ENCODE peak calls at places on chromosomes 11 and 22, in nine cellular contexts. E is HepG2, S is H1, T is transverse colon, X is suprapubic skin, Q is upper lobe of left lung, C is SK-N-SH, V is stomach, Y is A549. F is an unnamed sample.

GRCh38 chr11:93591247-93591898 is 48.2 kb upstream of the SMCO4 start:
- DNase-seq in E (peak; percentile 84), S (no peak), T (no peak), X (no peak), Q (no peak), C (no peak), V (no peak), Y (no peak), F (no peak)

GRCh38 chr11:1762537-1763302 is 1.0 kb downstream of the CTSD start:
- DNase-seq in E (peak; percentile 83), S (no peak), T (peak; percentile 91), X (no peak), Q (peak; percentile 85), C (no peak), V (peak; percentile 93), Y (peak; percentile 69), F (no peak)

GRCh38 chr11:129536338-129536737 is 160.7 kb downstream of the BARX2 start:
- DNase-seq in E (no peak), S (no peak), T (no peak), X (no peak), Q (no peak), C (no peak), V (no peak), Y (no peak), F (no peak)

GRCh38 chr11:102882389-102883024 is 7.7 kb upstream of the MMP12 start:
- DNase-seq in E (no peak), S (no peak), T (no peak), X (no peak), Q (no peak), C (no peak), V (no peak), Y (no peak), F (no peak)

GRCh38 chr22:29209624-29209929 is 3.9 kb downstream of the EMID1 start:
- DNase-seq in E (no peak), S (no peak), T (no peak), X (no peak), Q (no peak), C (no peak), V (no peak), Y (no peak), F (no peak)

GRCh38 chr11:119512373-119512772 is 89.4 kb upstream of the THY1 start:
- DNase-seq in E (no peak), S (no peak), T (no peak), X (no peak), Q (no peak), C (no peak), V (no peak), Y (no peak), F (no peak)

GRCh38 chr22:39308614-39309363 is 10.6 kb downstream of the RPL3 start:
- DNase-seq in E (no peak), S (no peak), T (peak; percentile 46), X (peak; percentile 90), Q (peak; percentile 73), C (no peak), V (peak; percentile 59), Y (peak; percentile 78), F (peak; percentile 47)

GRCh38 chr11:17275376-17276235 is 933 bp upstream of the NUCB2 start:
- DNase-seq in E (peak; percentile 48), S (no peak), T (no peak), X (no peak), Q (no peak), C (no peak), V (no peak), Y (no peak), F (no peak)

GRCh38 chr22:47692811-47693210 is 930.4 kb downstream of the TBC1D22A start:
- DNase-seq in E (no peak), S (peak; percentile 19), T (no peak), X (no peak), Q (no peak), C (no peak), V (no peak), Y (no peak), F (no peak)

GRCh38 chr22:18110944-18111758 is 542 bp downstream of the TUBA8 start:
- DNase-seq in E (no peak), S (peak; percentile 68), T (no peak), X (no peak), Q (no peak), C (no peak), V (no peak), Y (no peak), F (no peak)

GRCh38 chr11:100434821-100435641 is 252.1 kb upstream of the ARHGAP42 start:
- DNase-seq in E (no peak), S (no peak), T (no peak), X (no peak), Q (no peak), C (no peak), V (no peak), Y (no peak), F (no peak)

GRCh38 chr22:26892401-26893033 is 235.1 kb downstream of the MIAT start:
- DNase-seq in E (no peak), S (peak; percentile 42), T (peak; percentile 15), X (no peak), Q (peak; percentile 51), C (no peak), V (peak; percentile 49), Y (peak; percentile 24), F (no peak)

DNA sequence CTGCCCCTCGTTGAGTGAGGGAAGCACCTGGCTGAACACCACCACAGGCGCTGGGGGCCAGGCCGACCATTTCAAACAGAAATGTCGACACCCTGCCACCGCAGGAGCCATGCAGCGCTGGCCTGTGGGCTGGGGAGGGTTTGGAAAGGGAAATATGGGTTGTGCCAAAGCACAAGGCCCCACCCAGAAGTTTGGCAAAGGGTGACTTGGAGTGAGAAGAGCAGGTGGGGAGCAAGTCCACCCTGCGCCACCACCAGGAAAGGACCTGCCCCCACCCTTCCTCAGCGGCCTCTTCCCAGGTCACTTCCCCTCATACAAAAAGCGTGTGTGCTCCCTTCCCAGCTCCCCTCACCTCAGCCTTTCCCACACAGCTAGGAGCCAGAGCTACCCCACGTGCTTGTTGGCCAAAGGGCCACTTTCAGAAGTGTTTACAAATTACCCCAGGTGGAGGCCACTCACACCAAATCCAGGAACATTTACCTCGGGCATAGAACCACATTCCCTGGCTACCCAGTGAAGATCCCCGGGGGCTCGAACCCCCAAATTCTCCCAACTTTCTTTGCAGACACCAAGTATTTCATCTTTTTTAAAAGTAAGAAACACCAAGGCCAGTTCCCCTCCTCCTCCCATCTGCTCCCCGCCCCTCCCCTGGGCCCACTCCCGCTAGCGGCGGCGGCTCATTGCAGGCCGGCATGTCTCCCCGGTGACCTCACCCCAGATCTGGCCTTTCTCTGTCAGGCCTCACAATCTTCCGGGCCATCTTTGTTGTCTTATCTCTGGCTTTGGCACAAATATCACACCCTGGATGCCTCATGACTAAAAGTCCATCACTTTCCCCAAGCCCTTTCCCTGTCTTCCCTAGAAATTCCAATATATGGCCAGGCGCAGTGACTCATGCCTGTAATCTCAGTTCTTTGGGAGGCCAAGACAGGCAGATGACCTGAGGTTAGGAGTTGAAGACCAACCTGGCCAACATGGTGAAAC is 20.5 kb upstream of the SCGB1A1 start:
- DNase-seq in E (peak; percentile 54), S (no peak), T (no peak), X (no peak), Q (no peak), C (peak; percentile 69), V (no peak), Y (peak; percentile 67), F (no peak)
- TF ChIP-seq EP300 in E (no peak), S (no peak), T (no peak), X (no peak), Q (no peak), C (peak; percentile 36), V (no peak), Y (no peak), F (no peak)

DNA sequence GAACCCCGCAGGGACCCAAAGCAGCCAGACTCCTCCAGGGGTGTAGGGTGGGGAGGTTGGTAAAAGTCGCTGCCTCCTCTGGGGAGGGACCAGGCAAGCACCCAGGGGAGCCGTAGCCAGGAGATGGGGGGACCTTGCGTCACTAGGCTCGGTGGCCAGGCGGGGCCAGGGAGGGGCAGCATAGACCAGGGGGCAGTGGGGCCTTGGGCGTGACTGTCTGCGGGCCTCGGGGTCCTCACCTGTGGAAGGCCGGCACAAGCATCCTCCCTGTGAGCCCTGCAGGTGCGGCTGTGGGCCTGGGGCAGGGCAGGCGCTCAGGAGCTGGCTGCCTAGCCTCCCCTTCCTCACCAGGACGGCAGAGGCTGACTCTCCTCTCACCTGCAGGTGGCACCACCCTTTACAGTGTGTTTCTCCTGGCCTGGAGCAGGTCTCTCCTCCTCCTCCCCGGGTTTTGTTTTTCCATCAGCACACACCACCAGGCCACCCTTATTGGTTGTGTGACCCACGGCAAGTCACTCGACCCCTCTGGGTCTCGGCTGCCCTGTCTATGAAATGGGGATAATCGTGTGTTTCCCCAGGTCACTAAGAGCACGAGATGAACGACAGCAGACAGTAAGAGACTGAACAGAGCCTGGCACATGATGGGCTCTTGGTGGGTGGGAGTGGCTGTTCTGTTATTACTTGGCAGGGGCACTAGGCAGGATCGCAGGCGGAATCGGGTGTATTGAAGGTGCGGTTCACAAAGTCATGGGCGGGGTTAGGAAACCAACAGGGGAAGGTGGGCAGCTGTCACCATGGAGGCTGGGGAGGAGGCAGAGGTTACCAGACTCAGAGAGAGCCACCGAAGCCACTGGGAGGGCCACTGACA is 52.7 kb downstream of the FLRT1 start:
- DNase-seq in E (peak; percentile 45), S (peak; percentile 72), T (no peak), X (no peak), Q (peak; percentile 30), C (no peak), V (no peak), Y (peak; percentile 51), F (no peak)
- TF ChIP-seq EP300 in E (no peak), S (no peak), T (no peak), X (no peak), Q (no peak), C (no peak), V (no peak), Y (no peak), F (no peak)

GRCh38 chr22:49933236-49933921 is 14.9 kb downstream of the CRELD2 start:
- DNase-seq in E (no peak), S (no peak), T (peak; percentile 66), X (no peak), Q (no peak), C (peak; percentile 61), V (peak; percentile 64), Y (no peak), F (peak; percentile 74)
- TF ChIP-seq EP300 in E (no peak), S (no peak), T (no peak), X (no peak), Q (peak; percentile 13), C (peak; percentile 21), V (no peak), Y (no peak), F (no peak)

GRCh38 chr11:19822531-19822930 is 109.9 kb downstream of the NAV2 start:
- DNase-seq in E (no peak), S (no peak), T (no peak), X (no peak), Q (no peak), C (no peak), V (no peak), Y (no peak), F (no peak)

GRCh38 chr11:19820100-19820499 is 107.5 kb downstream of the NAV2 start:
- DNase-seq in E (no peak), S (no peak), T (no peak), X (no peak), Q (peak; percentile 81), C (no peak), V (no peak), Y (no peak), F (no peak)

GRCh38 chr11:19821993-19822392 is 109.4 kb downstream of the NAV2 start:
- DNase-seq in E (no peak), S (no peak), T (no peak), X (no peak), Q (no peak), C (no peak), V (no peak), Y (no peak), F (no peak)

GRCh38 chr11:19819148-19819547 is 106.5 kb downstream of the NAV2 start:
- DNase-seq in E (no peak), S (no peak), T (no peak), X (no peak), Q (peak; percentile 61), C (no peak), V (no peak), Y (no peak), F (no peak)

GRCh38 chr11:19821412-19821875 is 108.8 kb downstream of the NAV2 start:
- DNase-seq in E (peak; percentile 83), S (no peak), T (no peak), X (no peak), Q (peak; percentile 78), C (no peak), V (no peak), Y (no peak), F (no peak)
- TF ChIP-seq EP300 in E (no peak), S (no peak), T (no peak), X (no peak), Q (peak; percentile 78), C (no peak), V (no peak), Y (no peak), F (no peak)